ENCODE peak calls at places on chromosomes 7 and 10, in nine cellular contexts. O is prostate gland, I is dorsolateral prefrontal cortex, R is sigmoid colon, E is psoas muscle, Z is cardiac fibroblast, J is colonic mucosa, D is upper lobe of right lung, G is stomach. B is an unnamed sample.

GRCh38 chr10:33815776-33816175 is 481.3 kb upstream of the NRP1 start:
- DNase-seq in O (no peak), I (no peak), R (no peak), E (no peak), Z (no peak), J (no peak), D (no peak), G (no peak), B (no peak)

GRCh38 chr7:974172-974571 is 1.2 kb downstream of the COX19 start:
- DNase-seq in O (no peak), I (no peak), R (no peak), E (no peak), Z (peak), J (peak), D (no peak), G (no peak), B (no peak)

GRCh38 chr10:64086083-64086772 is 565.0 kb downstream of the REEP3 start:
- DNase-seq in O (no peak), I (no peak), R (no peak), E (no peak), Z (no peak), J (no peak), D (no peak), G (no peak), B (no peak)

GRCh38 chr10:21194510-21194993 is 297.4 kb upstream of the NEBL start:
- DNase-seq in O (peak), I (no peak), R (no peak), E (no peak), Z (peak), J (peak), D (no peak), G (peak), B (no peak)

GRCh38 chr7:150432915-150433892 is 17.2 kb upstream of the GIMAP8 start:
- DNase-seq in O (no peak), I (no peak), R (no peak), E (no peak), Z (no peak), J (peak), D (peak), G (no peak), B (no peak)

GRCh38 chr7:143882020-143882610 is 19.9 kb downstream of the TCAF1 start:
- DNase-seq in O (peak), I (peak), R (peak), E (peak), Z (peak), J (peak), D (no peak), G (no peak), B (no peak)

GRCh38 chr7:25149844-25150243 is 24.8 kb upstream of the CYCS start:
- DNase-seq in O (no peak), I (no peak), R (no peak), E (no peak), Z (no peak), J (no peak), D (no peak), G (no peak), B (no peak)

GRCh38 chr7:29140873-29141468 is 5.4 kb downstream of the CPVL start:
- DNase-seq in O (no peak), I (no peak), R (no peak), E (no peak), Z (no peak), J (peak), D (no peak), G (no peak), B (no peak)

GRCh38 chr10:62390497-62391176 is 16.5 kb downstream of the ZNF365 start:
- DNase-seq in O (no peak), I (no peak), R (no peak), E (no peak), Z (no peak), J (no peak), D (no peak), G (no peak), B (no peak)

GRCh38 chr7:50981743-50982142 is 199.0 kb upstream of the GRB10 start:
- DNase-seq in O (no peak), I (no peak), R (no peak), E (no peak), Z (no peak), J (no peak), D (no peak), G (no peak), B (no peak)

GRCh38 chr10:50554995-50555568 is 68.7 kb downstream of the SGMS1 start:
- DNase-seq in O (no peak), I (no peak), R (no peak), E (no peak), Z (peak), J (no peak), D (no peak), G (no peak), B (peak)

GRCh38 chr7:158025651-158026600 is 561.7 kb downstream of the PTPRN2 start:
- DNase-seq in O (no peak), I (no peak), R (peak), E (no peak), Z (no peak), J (no peak), D (peak), G (peak), B (no peak)

GRCh38 chr7:138867744-138868143 is 69.7 kb upstream of the ATP6V0A4 start:
- DNase-seq in O (no peak), I (no peak), R (no peak), E (no peak), Z (no peak), J (no peak), D (no peak), G (no peak), B (no peak)

GRCh38 chr10:16761300-16761699 is 55.9 kb downstream of the RSU1 start:
- DNase-seq in O (no peak), I (no peak), R (no peak), E (no peak), Z (no peak), J (no peak), D (no peak), G (no peak), B (no peak)

GRCh38 chr7:42886129-42886528 is 25.7 kb downstream of the C7orf25 start:
- DNase-seq in O (no peak), I (no peak), R (no peak), E (no peak), Z (peak), J (no peak), D (no peak), G (no peak), B (no peak)

GRCh38 chr7:83689855-83690254 is 40.9 kb upstream of the SEMA3E start:
- DNase-seq in O (no peak), I (no peak), R (no peak), E (no peak), Z (no peak), J (no peak), D (no peak), G (no peak), B (no peak)

GRCh38 chr10:131062621-131063260 is 248.8 kb downstream of the TCERG1L start:
- DNase-seq in O (no peak), I (no peak), R (no peak), E (no peak), Z (no peak), J (no peak), D (no peak), G (no peak), B (no peak)

GRCh38 chr10:102152545-102152890 is 329 bp downstream of the NOLC1 start:
- DNase-seq in O (no peak), I (no peak), R (no peak), E (no peak), Z (peak), J (no peak), D (no peak), G (no peak), B (no peak)

GRCh38 chr7:67809586-67809985 is 813.0 kb downstream of the TYW1 start:
- DNase-seq in O (no peak), I (no peak), R (no peak), E (no peak), Z (no peak), J (no peak), D (no peak), G (no peak), B (no peak)

GRCh38 chr7:134632937-134633540 is 13.6 kb upstream of the BPGM start:
- DNase-seq in O (no peak), I (no peak), R (no peak), E (no peak), Z (peak), J (no peak), D (no peak), G (no peak), B (no peak)

GRCh38 chr10:59805043-59805442 is 51.8 kb upstream of the MRLN start:
- DNase-seq in O (peak), I (no peak), R (no peak), E (peak), Z (peak), J (peak), D (no peak), G (peak), B (no peak)

GRCh38 chr7:92547579-92547978 is 19.0 kb downstream of the RBM48 start:
- DNase-seq in O (no peak), I (no peak), R (no peak), E (no peak), Z (peak), J (no peak), D (no peak), G (no peak), B (no peak)

GRCh38 chr10:3605882-3606281 is 179.1 kb downstream of the KLF6 start:
- DNase-seq in O (no peak), I (no peak), R (no peak), E (no peak), Z (no peak), J (no peak), D (no peak), G (no peak), B (no peak)

GRCh38 chr7:37491919-37492694 is 43.4 kb upstream of the ELMO1 start:
- DNase-seq in O (no peak), I (no peak), R (no peak), E (no peak), Z (no peak), J (no peak), D (no peak), G (no peak), B (no peak)

GRCh38 chr7:9125246-9125645 is 691.8 kb downstream of the NXPH1 start:
- DNase-seq in O (no peak), I (no peak), R (no peak), E (no peak), Z (no peak), J (no peak), D (no peak), G (no peak), B (no peak)

GRCh38 chr7:53656881-53657280 is 621.4 kb downstream of the POM121L12 start:
- DNase-seq in O (no peak), I (no peak), R (no peak), E (no peak), Z (no peak), J (no peak), D (no peak), G (no peak), B (no peak)

GRCh38 chr7:35869810-35870209 is 69.0 kb downstream of the SEPTIN7 start:
- DNase-seq in O (no peak), I (no peak), R (no peak), E (no peak), Z (peak), J (no peak), D (no peak), G (no peak), B (peak)

GRCh38 chr7:102273749-102274712 is 12.6 kb upstream of the SH2B2 start:
- DNase-seq in O (no peak), I (no peak), R (no peak), E (no peak), Z (peak), J (peak), D (no peak), G (peak), B (no peak)

GRCh38 chr10:132912685-132913558 is 29.4 kb downstream of the CFAP46 start:
- DNase-seq in O (no peak), I (peak), R (peak), E (no peak), Z (no peak), J (no peak), D (peak), G (no peak), B (no peak)

GRCh38 chr10:50216418-50216817 is 34.9 kb downstream of the ASAH2 start:
- DNase-seq in O (no peak), I (no peak), R (no peak), E (no peak), Z (no peak), J (no peak), D (no peak), G (no peak), B (no peak)

GRCh38 chr7:139393621-139394215 is 34.0 kb downstream of the LUC7L2 start:
- DNase-seq in O (no peak), I (no peak), R (no peak), E (no peak), Z (no peak), J (no peak), D (no peak), G (no peak), B (no peak)

GRCh38 chr7:38105874-38106483 is 72.1 kb upstream of the STARD3NL start:
- DNase-seq in O (peak), I (no peak), R (no peak), E (no peak), Z (peak), J (no peak), D (no peak), G (no peak), B (no peak)

GRCh38 chr7:128453836-128454804 is 1.6 kb upstream of the HILPDA start:
- DNase-seq in O (no peak), I (no peak), R (peak), E (peak), Z (peak), J (peak), D (peak), G (peak), B (peak)

GRCh38 chr7:98913612-98914011 is 35.3 kb downstream of the TRRAP start:
- DNase-seq in O (no peak), I (no peak), R (no peak), E (no peak), Z (no peak), J (no peak), D (no peak), G (no peak), B (no peak)
- TF ChIP-seq CTCF in O (no peak), I (no peak), R (no peak), E (no peak), Z (no peak), J (no peak), D (no peak), G (no peak), B (no peak)

DNA sequence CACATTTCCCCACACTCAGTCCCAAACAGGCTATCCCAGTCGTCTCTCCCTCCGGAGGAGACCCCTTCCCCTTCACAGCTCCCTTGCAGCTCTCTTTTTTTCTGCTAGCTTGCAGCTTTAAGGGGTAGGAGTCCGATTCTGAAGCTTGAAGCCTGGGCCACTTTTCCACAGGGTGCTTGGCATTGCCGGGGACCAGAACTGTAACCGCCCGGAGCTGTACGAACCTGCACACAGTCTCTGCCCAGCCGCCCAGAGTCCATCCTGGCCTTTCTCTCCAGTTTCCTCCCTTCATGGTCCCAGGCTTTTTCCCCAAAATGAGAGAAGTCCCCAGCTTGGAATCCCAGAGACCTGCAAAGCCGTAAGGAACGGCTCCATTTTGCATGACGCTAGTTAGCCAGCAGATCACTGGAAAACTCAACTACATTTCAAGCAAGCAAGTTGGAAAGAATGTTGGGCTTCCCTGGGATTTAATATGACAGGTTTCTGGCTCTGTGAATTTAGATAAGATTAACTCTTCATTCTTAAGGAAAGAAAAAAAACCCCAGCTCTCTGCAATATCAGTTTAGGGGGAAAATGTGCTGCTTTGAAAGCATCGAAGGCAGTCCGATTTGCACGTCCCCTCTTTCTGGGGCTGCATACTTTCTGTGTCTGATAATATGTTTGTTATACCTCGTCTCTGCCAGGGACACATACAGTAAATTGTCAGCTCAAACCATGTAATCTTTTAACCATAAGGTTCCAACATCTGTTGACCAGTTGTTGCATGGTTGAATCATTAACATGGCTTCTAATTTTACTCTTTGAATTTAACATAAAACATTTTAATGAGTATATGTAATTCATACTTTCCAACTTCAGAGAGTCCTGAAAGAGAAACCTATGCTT is 190.0 kb upstream of the LYZL2 start:
- DNase-seq in O (no peak), I (no peak), R (peak), E (no peak), Z (peak), J (no peak), D (no peak), G (no peak), B (no peak)
- H3K4me3 ChIP-seq in O (no peak), I (no peak), R (peak), E (peak), Z (peak), J (no peak), D (peak), G (no peak), B (peak)

GRCh38 chr10:92699193-92699517 is 9.4 kb downstream of the HHEX start:
- DNase-seq in O (no peak), I (no peak), R (no peak), E (no peak), Z (no peak), J (no peak), D (no peak), G (no peak), B (no peak)

GRCh38 chr10:92699518-92700272 is 9.9 kb downstream of the HHEX start:
- DNase-seq in O (no peak), I (no peak), R (no peak), E (no peak), Z (peak), J (peak), D (no peak), G (no peak), B (no peak)

GRCh38 chr10:92695679-92696605 is 6.2 kb downstream of the HHEX start:
- DNase-seq in O (no peak), I (no peak), R (peak), E (peak), Z (peak), J (no peak), D (no peak), G (no peak), B (no peak)

GRCh38 chr10:92697663-92698511 is 8.1 kb downstream of the HHEX start:
- DNase-seq in O (no peak), I (no peak), R (no peak), E (no peak), Z (no peak), J (no peak), D (no peak), G (no peak), B (no peak)

GRCh38 chr10:92696606-92697383 is 7.0 kb downstream of the HHEX start:
- DNase-seq in O (no peak), I (no peak), R (no peak), E (no peak), Z (no peak), J (no peak), D (no peak), G (no peak), B (no peak)
- TF ChIP-seq CTCF in O (no peak), I (no peak), R (no peak), E (no peak), Z (no peak), J (no peak), D (no peak), G (no peak), B (no peak)

GRCh38 chr10:45375716-45376231 is 1.8 kb downstream of the ALOX5 start:
- DNase-seq in O (no peak), I (no peak), R (no peak), E (no peak), Z (no peak), J (no peak), D (peak), G (no peak), B (no peak)
- H3K4me3 ChIP-seq in O (no peak), I (no peak), R (no peak), E (no peak), Z (no peak), J (no peak), D (peak), G (peak), B (no peak)

GRCh38 chr7:106744507-106745180 is 83.7 kb upstream of the CCDC71L start:
- DNase-seq in O (no peak), I (no peak), R (no peak), E (no peak), Z (no peak), J (no peak), D (no peak), G (no peak), B (no peak)
- TF ChIP-seq CTCF in O (no peak), I (no peak), R (no peak), E (no peak), Z (no peak), J (no peak), D (no peak), G (no peak), B (no peak)

DNA sequence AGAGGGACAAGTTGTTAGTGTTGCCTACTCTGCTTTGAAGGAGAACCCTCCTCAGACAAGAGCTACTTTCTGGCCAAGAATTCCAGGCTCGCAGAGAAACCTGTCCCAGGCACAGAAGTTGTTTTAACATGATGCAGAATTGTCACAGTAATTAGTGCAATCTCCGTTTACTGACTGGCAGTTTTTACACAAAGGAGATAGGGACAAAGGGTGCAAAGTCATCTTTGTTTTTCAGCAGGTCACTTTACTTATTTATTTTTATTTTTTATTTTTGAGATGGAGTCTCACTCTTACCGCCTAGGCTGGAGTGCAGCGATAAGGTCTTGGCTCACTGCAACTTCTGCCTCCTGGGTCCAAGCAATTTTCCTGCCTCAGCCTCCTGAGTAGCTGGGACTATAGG is 12.3 kb downstream of the TCF7L2 start:
- DNase-seq in O (no peak), I (no peak), R (peak), E (no peak), Z (no peak), J (no peak), D (no peak), G (no peak), B (no peak)
- H3K4me3 ChIP-seq in O (no peak), I (no peak), R (no peak), E (no peak), Z (no peak), J (no peak), D (no peak), G (no peak), B (no peak)

DNA sequence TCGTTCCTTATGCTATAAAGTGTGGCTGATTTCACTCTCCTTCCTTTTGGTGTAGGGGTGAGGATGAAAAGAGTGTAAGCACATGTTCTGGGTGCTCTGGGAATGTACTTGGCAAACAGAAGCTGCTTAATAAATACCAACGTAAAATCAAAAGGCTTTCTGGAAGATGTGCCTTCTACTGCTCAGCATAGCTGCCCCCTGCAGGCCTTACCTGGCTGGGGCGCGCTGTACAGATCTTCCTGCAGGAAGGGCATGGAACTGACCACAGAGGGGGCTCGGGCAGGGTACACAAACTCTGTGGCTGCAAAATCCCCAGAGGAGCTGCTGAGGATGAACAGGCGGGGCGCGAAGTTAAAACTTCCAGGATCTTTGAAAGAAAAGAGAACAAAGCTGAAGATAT is 169.4 kb downstream of the SVIL start:
- DNase-seq in O (no peak), I (no peak), R (no peak), E (no peak), Z (no peak), J (no peak), D (no peak), G (no peak), B (no peak)
- TF ChIP-seq CTCF in O (no peak), I (no peak), R (no peak), E (no peak), Z (peak), J (no peak), D (no peak), G (no peak), B (peak)